ENCODE peak calls at places on chromosomes 13 and 19, in ten cellular contexts. T is fibroblast of the conjunctiva; C is astrocyte; P is breast epithelium; D is putamen; O is psoas muscle; F is HT1080; G is A549; L is PC-3; H is activated CD4-positive, alpha-beta T cell treated with anti-CD3 and anti-CD28 coated beads for 48 hours. Q is an unnamed sample.

GRCh38 chr13:100694722-100695644 is 20.4 kb upstream of the TMTC4 start:
- DNase-seq in L (peak; percentile 58), F (peak; percentile 91), O (no peak), C (peak; percentile 94), T (no peak), H (peak; percentile 24), G (peak; percentile 33), P (no peak), D (no peak), Q (no peak)

GRCh38 chr13:23865898-23866297 is 23.3 kb downstream of the MIPEP start:
- DNase-seq in D (no peak), P (no peak), C (no peak), H (no peak), F (no peak), L (no peak), O (no peak), T (no peak), G (no peak), Q (no peak)

GRCh38 chr19:3655402-3656072 is 28.9 kb upstream of the CACTIN start:
- DNase-seq in C (peak; percentile 91), T (peak; percentile 79), H (no peak), G (no peak), O (no peak), L (peak; percentile 76), P (no peak), D (no peak), F (peak; percentile 97), Q (no peak)

GRCh38 chr13:23806874-23807522 is 82.2 kb downstream of the MIPEP start:
- DNase-seq in O (no peak), G (no peak), P (no peak), F (no peak), D (no peak), L (no peak), C (no peak), T (no peak), H (no peak), Q (no peak)

GRCh38 chr19:42023121-42023942 is 29.3 kb upstream of the ATP1A3 start:
- DNase-seq in F (peak; percentile 41), P (no peak), T (no peak), C (no peak), O (peak; percentile 34), D (no peak), L (peak; percentile 23), H (peak; percentile 55), G (peak; percentile 77), Q (no peak)

GRCh38 chr19:42563352-42564210 is 31.1 kb downstream of the CEACAM8 start:
- DNase-seq in F (no peak), T (peak; percentile 9), H (peak; percentile 44), L (peak; percentile 54), C (peak; percentile 28), P (no peak), D (peak; percentile 45), G (peak; percentile 76), O (no peak), Q (peak; percentile 5)

GRCh38 chr19:2702170-2703076 is at the start of gene GNG7:
- DNase-seq in T (peak; percentile 63), H (peak; percentile 96), P (peak; percentile 95), D (peak; percentile 95), G (peak; percentile 83), L (peak; percentile 81), C (peak; percentile 18), F (no peak), O (peak; percentile 94), Q (peak; percentile 84)

GRCh38 chr13:109155301-109155761 is 525.9 kb downstream of the MYO16 start:
- DNase-seq in T (peak; percentile 50), G (peak; percentile 73), O (no peak), F (peak; percentile 57), D (no peak), L (peak; percentile 64), H (no peak), C (peak; percentile 98), P (no peak), Q (no peak)

GRCh38 chr13:34148359-34148758 is 330.4 kb downstream of the RFC3 start:
- DNase-seq in F (no peak), P (no peak), H (no peak), C (no peak), D (no peak), O (no peak), G (no peak), L (no peak), T (no peak), Q (no peak)